ENCODE peak calls at places on chromosomes 12 and 14, in four cellular contexts. D is CD4-positive, alpha-beta T cell; K is nephron progenitor cell; E is HuH-7.5. Y is an unnamed sample.

GRCh38 chr12:122874081-122874480 is 21.8 kb downstream of the VPS37B start:
- DNase-seq in K (no peak), D (peak), E (no peak), Y (no peak)

GRCh38 chr12:67299526-67299925 is 30.4 kb downstream of the CAND1 start:
- DNase-seq in D (no peak), E (no peak), K (no peak), Y (no peak)

GRCh38 chr12:113416091-113416754 is 6.0 kb upstream of the SDSL start:
- DNase-seq in D (no peak), E (no peak), K (no peak), Y (no peak)

GRCh38 chr14:89721330-89721729 is 233.2 kb downstream of the EFCAB11 start:
- DNase-seq in K (no peak), D (no peak), E (no peak), Y (no peak)

GRCh38 chr12:48199784-48200198 is 3.3 kb downstream of the OR10AD1 start:
- DNase-seq in K (no peak), E (no peak), D (no peak), Y (no peak)

GRCh38 chr12:57834086-57834876 is 12.2 kb downstream of the CTDSP2 start:
- DNase-seq in E (no peak), D (no peak), K (no peak), Y (no peak)

GRCh38 chr12:126989532-126989931 is 1277.4 kb upstream of the TMEM132C start:
- DNase-seq in D (no peak), E (no peak), K (no peak), Y (no peak)

GRCh38 chr12:122402264-122402663 is 20.2 kb downstream of the CLIP1 start:
- DNase-seq in E (no peak), D (no peak), K (no peak), Y (no peak)

GRCh38 chr14:40909906-40910305 is 696.8 kb upstream of the LRFN5 start:
- DNase-seq in K (no peak), D (no peak), E (no peak), Y (no peak)

GRCh38 chr12:71476513-71476912 is 36.9 kb downstream of the LGR5 start:
- DNase-seq in E (no peak), K (no peak), D (no peak), Y (no peak)

GRCh38 chr12:76026643-76027063 is 4.9 kb downstream of the PHLDA1 start:
- DNase-seq in E (no peak), D (no peak), K (no peak), Y (no peak)

GRCh38 chr12:118436986-118437385 is 60.6 kb downstream of the SUDS3 start:
- DNase-seq in D (no peak), E (no peak), K (no peak), Y (no peak)

GRCh38 chr14:32078030-32078793 is 1.1 kb downstream of the ARHGAP5 start:
- DNase-seq in D (peak), K (peak), E (peak), Y (no peak)

GRCh38 chr14:29442720-29443119 is 484.9 kb downstream of the PRKD1 start:
- DNase-seq in K (no peak), E (no peak), D (no peak), Y (no peak)

GRCh38 chr12:28787151-28787550 is 361.9 kb upstream of the FAR2 start:
- DNase-seq in K (no peak), E (no peak), D (no peak), Y (no peak)

GRCh38 chr14:58272589-58273372 is 25.6 kb upstream of the ARID4A start:
- DNase-seq in E (peak), D (no peak), K (no peak), Y (no peak)

GRCh38 chr12:67720383-67720856 is 71.9 kb downstream of the DYRK2 start:
- DNase-seq in K (peak), E (no peak), D (no peak), Y (no peak)